ENCODE peak calls at places on chromosomes 16 and 17, in seven cellular contexts. I is spleen, A is left ventricle myocardium inferior, N is Peyer's patch, P is A549, S is endodermal cell, O is tibial nerve. Q is an unnamed sample.

GRCh38 chr16:24950275-24950674 is 64.9 kb downstream of the ARHGAP17 start:
- DNase-seq in I (no peak), A (no peak), N (no peak), P (no peak), S (no peak), O (no peak), Q (no peak)

GRCh38 chr16:78210305-78210704 is 110.9 kb downstream of the WWOX start:
- DNase-seq in I (no peak), A (no peak), N (no peak), P (peak; percentile 23), S (peak; percentile 52), O (no peak), Q (peak; percentile 95)

GRCh38 chr17:4247981-4248388 is 15.8 kb downstream of the ANKFY1 start:
- DNase-seq in I (no peak), A (no peak), N (no peak), P (no peak), S (peak; percentile 89), O (no peak), Q (peak; percentile 76)

GRCh38 chr17:13931752-13932477 is 137.4 kb upstream of the COX10 start:
- DNase-seq in I (peak; percentile 85), A (peak; percentile 68), N (peak; percentile 72), P (no peak), S (no peak), O (peak; percentile 33), Q (peak; percentile 87)

GRCh38 chr16:87956771-87957279 is 5.6 kb downstream of the BANP start:
- DNase-seq in I (no peak), A (no peak), N (no peak), P (peak; percentile 57), S (peak; percentile 48), O (no peak), Q (peak; percentile 37)

GRCh38 chr17:2213291-2213960 is 90.2 kb downstream of the SMG6 start:
- DNase-seq in I (no peak), A (no peak), N (no peak), P (no peak), S (no peak), O (no peak), Q (no peak)

GRCh38 chr16:23079683-23080221 is 69.5 kb downstream of the USP31 start:
- DNase-seq in I (no peak), A (no peak), N (no peak), P (peak; percentile 82), S (no peak), O (no peak), Q (peak; percentile 83)

GRCh38 chr17:56652608-56653007 is 59.1 kb downstream of the NOG start:
- DNase-seq in I (no peak), A (no peak), N (no peak), P (peak; percentile 19), S (no peak), O (no peak), Q (no peak)

GRCh38 chr17:32518856-32519768 is 32.3 kb downstream of the CDK5R1 start:
- DNase-seq in I (peak; percentile 94), A (peak; percentile 57), N (peak; percentile 43), P (no peak), S (peak; percentile 97), O (no peak), Q (peak; percentile 60)

GRCh38 chr17:72460711-72461110 is 339.9 kb downstream of the SOX9 start:
- DNase-seq in I (no peak), A (no peak), N (no peak), P (peak; percentile 49), S (no peak), O (no peak), Q (no peak)

GRCh38 chr16:80544326-80544725 is 3.5 kb downstream of the DYNLRB2 start:
- DNase-seq in I (no peak), A (no peak), N (no peak), P (no peak), S (no peak), O (no peak), Q (no peak)

GRCh38 chr16:80541306-80541694 is 507 bp downstream of the DYNLRB2 start:
- DNase-seq in I (no peak), A (no peak), N (no peak), P (no peak), S (no peak), O (no peak), Q (no peak)

GRCh38 chr16:80543162-80543561 is 2.4 kb downstream of the DYNLRB2 start:
- DNase-seq in I (no peak), A (no peak), N (no peak), P (no peak), S (no peak), O (no peak), Q (no peak)

GRCh38 chr16:80536246-80536645 is 4.5 kb upstream of the DYNLRB2 start:
- DNase-seq in I (no peak), A (no peak), N (no peak), P (no peak), S (no peak), O (no peak), Q (no peak)

DNA sequence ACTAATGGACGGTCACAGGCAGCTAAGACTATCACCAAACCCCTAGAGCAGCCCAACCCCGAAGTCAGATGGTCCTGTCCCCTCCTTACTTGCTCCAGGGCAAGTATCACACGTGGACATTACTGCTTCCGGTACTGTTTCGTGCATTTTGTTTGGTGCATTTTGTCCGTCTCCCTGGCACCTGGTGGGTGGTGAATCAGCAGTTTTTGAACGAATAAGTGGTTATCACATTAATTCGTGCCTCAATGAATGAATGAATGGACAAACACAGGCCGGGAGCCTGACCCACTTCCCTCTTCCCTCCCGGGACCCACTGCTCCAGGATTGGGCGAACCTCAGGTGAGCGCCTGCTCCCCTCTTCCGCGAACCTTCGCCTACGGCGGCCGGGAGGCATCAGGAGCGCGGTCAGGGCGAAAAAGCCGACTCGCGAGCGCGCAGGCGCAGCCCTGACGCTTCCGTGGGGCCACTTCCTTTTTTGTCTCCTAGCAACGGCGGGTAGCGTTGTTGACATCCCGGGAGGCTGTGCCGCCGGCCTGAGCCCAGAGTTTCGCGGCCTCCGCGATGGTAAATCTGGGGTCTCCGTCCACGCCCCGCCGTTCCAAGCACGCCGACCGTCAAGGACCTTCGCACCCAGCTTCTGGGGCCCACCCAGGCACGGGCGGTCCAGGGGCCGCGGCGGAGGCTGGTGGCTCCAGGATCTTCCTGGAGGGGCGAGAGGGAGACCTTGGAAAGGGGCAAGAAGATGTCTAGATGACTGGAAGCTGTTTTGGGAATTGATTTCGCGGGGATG is at the start of gene DYNLRB2:
- DNase-seq in I (peak; percentile 98), A (peak; percentile 93), N (peak; percentile 86), P (peak; percentile 95), S (peak; percentile 97), O (peak; percentile 76), Q (peak; percentile 86)
- TF ChIP-seq CTCF in I (no peak), A (no peak), N (no peak), P (no peak), S (no peak), O (no peak), Q (no peak)

DNA sequence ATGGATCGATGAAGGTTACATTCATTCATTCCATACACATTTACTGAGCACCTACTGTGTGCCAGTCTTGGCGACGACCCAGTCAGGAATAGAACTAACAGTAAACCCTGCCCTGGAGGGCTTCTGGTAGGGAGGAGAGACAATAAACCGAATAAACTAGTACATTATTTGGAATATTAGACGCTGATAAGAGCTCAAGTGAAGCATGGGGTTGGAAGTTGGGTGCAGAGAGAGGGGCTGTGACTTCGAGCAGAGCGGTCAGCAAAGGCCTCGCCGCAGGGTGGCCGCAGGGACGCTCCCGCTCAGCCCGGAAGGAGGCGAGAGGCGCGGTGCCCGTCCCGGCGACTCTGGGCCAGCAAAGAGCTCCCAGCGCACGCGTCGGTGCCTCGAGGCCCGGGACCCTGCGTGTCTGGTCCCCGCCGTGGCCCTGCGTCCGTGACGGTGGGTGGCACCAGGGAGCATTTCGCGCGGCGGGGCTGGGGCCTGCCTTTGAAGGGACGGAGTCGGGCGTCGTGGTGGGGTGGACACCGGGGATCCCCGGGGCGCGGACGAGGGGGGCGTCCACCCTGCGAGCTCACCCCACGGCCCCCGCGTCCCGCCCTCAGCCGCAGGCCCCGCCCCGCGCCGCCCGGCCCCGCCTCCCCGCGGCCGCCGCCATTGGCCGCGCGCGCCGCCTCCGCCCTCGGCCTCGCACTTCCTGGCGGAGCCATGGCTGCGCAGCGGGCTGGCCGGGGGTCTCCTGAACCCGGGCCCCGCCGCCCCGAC is at the start of gene KLHL36:
- DNase-seq in I (peak; percentile 94), A (peak; percentile 69), N (peak; percentile 61), P (peak; percentile 46), S (peak; percentile 79), O (peak; percentile 52), Q (no peak)
- TF ChIP-seq CTCF in I (no peak), A (no peak), N (peak; percentile 16), P (no peak), S (peak; percentile 36), O (no peak), Q (no peak)

GRCh38 chr17:74815671-74816370 is 39.7 kb upstream of the NAT9 start:
- DNase-seq in I (no peak), A (no peak), N (no peak), P (no peak), S (peak; percentile 92), O (no peak), Q (no peak)
- TF ChIP-seq CTCF in I (no peak), A (no peak), N (no peak), P (no peak), S (peak; percentile 77), O (no peak), Q (peak; percentile 9)

GRCh38 chr17:81866440-81867122 is 4.6 kb downstream of the ARHGDIA start:
- DNase-seq in I (no peak), A (no peak), N (no peak), P (no peak), S (no peak), O (no peak), Q (no peak)

GRCh38 chr17:81865733-81866439 is 5.3 kb downstream of the ARHGDIA start:
- DNase-seq in I (no peak), A (no peak), N (no peak), P (no peak), S (no peak), O (no peak), Q (no peak)

GRCh38 chr17:81863123-81863675 is 2.9 kb upstream of the P4HB start:
- DNase-seq in I (no peak), A (no peak), N (no peak), P (no peak), S (no peak), O (no peak), Q (no peak)

GRCh38 chr17:81865358-81865732 is 5.0 kb upstream of the P4HB start:
- DNase-seq in I (no peak), A (no peak), N (no peak), P (no peak), S (no peak), O (no peak), Q (no peak)

DNA sequence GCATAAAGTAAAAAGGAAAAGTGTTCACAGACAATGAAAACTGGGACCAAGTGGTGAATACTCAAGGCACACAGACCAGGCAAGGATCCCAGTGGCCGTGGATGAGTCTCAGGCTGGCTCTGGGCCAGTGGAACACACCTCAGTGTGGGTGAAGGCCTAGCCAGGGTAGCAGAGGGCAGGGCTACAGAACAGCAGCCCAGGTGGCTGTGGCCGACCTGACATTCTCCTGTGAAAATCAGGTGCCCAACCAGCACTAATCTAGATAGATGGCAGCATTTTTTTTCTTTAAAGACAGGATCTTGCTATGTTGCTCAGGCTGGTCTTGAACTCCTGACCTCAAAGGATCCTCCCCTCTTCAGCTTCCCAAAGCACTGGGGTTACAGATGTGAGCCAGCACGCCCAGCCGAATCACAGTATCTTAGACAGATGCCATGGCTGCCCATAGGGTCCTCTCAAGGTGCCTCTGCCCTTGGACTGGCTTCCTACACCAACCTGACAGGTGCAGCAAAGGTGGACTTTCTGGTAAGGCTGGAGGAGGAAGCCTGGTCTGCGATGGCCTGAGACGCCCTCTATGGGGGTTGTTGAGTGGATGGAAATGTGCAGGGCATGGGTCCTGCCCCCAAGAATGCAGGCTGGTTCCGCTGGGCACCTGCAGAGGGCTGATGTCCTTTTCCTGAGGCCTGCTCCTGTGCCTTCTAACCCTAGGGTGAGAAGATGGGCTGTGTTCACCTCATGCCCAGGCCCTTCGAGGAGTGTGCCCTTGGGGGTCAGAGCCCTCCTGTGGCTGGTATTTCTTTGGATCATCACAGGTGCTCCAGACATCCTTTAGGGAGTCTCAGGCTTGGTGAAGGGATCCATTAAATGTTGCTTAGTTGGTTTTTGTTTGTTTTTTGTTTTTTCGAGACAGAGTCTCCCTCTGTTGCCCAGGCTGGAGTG is 3.8 kb upstream of the P4HB start:
- DNase-seq in I (no peak), A (no peak), N (no peak), P (peak; percentile 58), S (peak; percentile 83), O (no peak), Q (no peak)
- TF ChIP-seq CTCF in I (no peak), A (no peak), N (peak; percentile 6), P (peak; percentile 15), S (peak; percentile 53), O (no peak), Q (no peak)

Q was measured in bronchial epithelial cell.